ENCODE peak calls at places on chromosome 11, in six cellular contexts. P, N, A, X, M and J are unnamed samples.

GRCh38 chr11:122038543-122038942 is 77.5 kb downstream of the BLID start:
- DNase-seq in P (no peak), N (no peak), A (no peak), X (peak), M (peak), J (no peak)

GRCh38 chr11:90242894-90243416 is 20.1 kb upstream of the CHORDC1 start:
- DNase-seq in P (no peak), N (no peak), A (no peak), X (peak), M (no peak), J (no peak)

GRCh38 chr11:14449302-14449714 is 50.3 kb downstream of the COPB1 start:
- DNase-seq in P (no peak), N (no peak), A (no peak), X (no peak), M (no peak), J (no peak)

GRCh38 chr11:85348945-85349344 is 278.2 kb downstream of the DLG2 start:
- DNase-seq in P (no peak), N (no peak), A (no peak), X (no peak), M (no peak), J (no peak)

GRCh38 chr11:85751738-85752137 is 59.2 kb downstream of the SYTL2 start:
- DNase-seq in P (no peak), N (no peak), A (no peak), X (no peak), M (no peak), J (no peak)

GRCh38 chr11:103794262-103794661 is 242.2 kb upstream of the DDI1 start:
- DNase-seq in P (no peak), N (no peak), A (no peak), X (no peak), M (peak), J (no peak)

GRCh38 chr11:100674212-100674611 is 12.9 kb upstream of the ARHGAP42 start:
- DNase-seq in P (no peak), N (no peak), A (no peak), X (no peak), M (no peak), J (no peak)

GRCh38 chr11:64759722-64760719 is at the start of gene PYGM:
- DNase-seq in P (peak), N (no peak), A (no peak), X (peak), M (no peak), J (no peak)

GRCh38 chr11:101049123-101049522 is 80.5 kb downstream of the PGR start:
- DNase-seq in P (no peak), N (no peak), A (no peak), X (no peak), M (no peak), J (no peak)

GRCh38 chr11:13073119-13073981 is 64.2 kb downstream of the RASSF10 start:
- DNase-seq in P (no peak), N (no peak), A (no peak), X (no peak), M (peak), J (no peak)

GRCh38 chr11:68532719-68533369 is 72.3 kb downstream of the PPP6R3 start:
- DNase-seq in P (no peak), N (no peak), A (no peak), X (no peak), M (no peak), J (no peak)

GRCh38 chr11:45400594-45400993 is 114.5 kb upstream of the SYT13 start:
- DNase-seq in P (no peak), N (no peak), A (no peak), X (no peak), M (peak), J (no peak)

GRCh38 chr11:65112551-65113360 is 1.1 kb downstream of the TM7SF2 start:
- DNase-seq in P (peak), N (peak), A (peak), X (peak), M (peak), J (peak)

GRCh38 chr11:103988595-103988969 is 47.9 kb upstream of the DDI1 start:
- DNase-seq in P (no peak), N (no peak), A (no peak), X (no peak), M (peak), J (no peak)

GRCh38 chr11:12704049-12704448 is 29.8 kb downstream of the TEAD1 start:
- DNase-seq in P (no peak), N (no peak), A (no peak), X (no peak), M (peak), J (no peak)

GRCh38 chr11:78000193-78000592 is 5.7 kb upstream of the INTS4 start:
- DNase-seq in P (no peak), N (peak), A (peak), X (peak), M (peak), J (peak)

GRCh38 chr11:62340269-62340901 is 3.1 kb downstream of the ASRGL1 start:
- DNase-seq in P (peak), N (peak), A (peak), X (peak), M (peak), J (peak)

GRCh38 chr11:89491141-89491690 is at the start of gene NOX4:
- DNase-seq in P (peak), N (no peak), A (peak), X (peak), M (peak), J (no peak)

GRCh38 chr11:78961938-78962701 is 387.5 kb upstream of the NARS2 start:
- DNase-seq in P (no peak), N (no peak), A (no peak), X (peak), M (peak), J (no peak)

GRCh38 chr11:46330887-46331652 is 16.2 kb upstream of the DGKZ start:
- DNase-seq in P (no peak), N (no peak), A (no peak), X (no peak), M (no peak), J (peak)

GRCh38 chr11:81331611-81332205 is 1402.0 kb downstream of the FAM181B start:
- DNase-seq in P (no peak), N (no peak), A (no peak), X (no peak), M (no peak), J (no peak)

GRCh38 chr11:9895016-9895415 is 231.1 kb downstream of the SWAP70 start:
- DNase-seq in P (no peak), N (no peak), A (no peak), X (no peak), M (no peak), J (no peak)

GRCh38 chr11:103515283-103515682 is 406.1 kb downstream of the DYNC2H1 start:
- DNase-seq in P (no peak), N (no peak), A (no peak), X (no peak), M (no peak), J (no peak)

GRCh38 chr11:78801161-78801884 is 226.7 kb upstream of the NARS2 start:
- DNase-seq in P (peak), N (peak), A (peak), X (no peak), M (peak), J (no peak)

GRCh38 chr11:134905513-134905912 is 493.5 kb upstream of the B3GAT1 start:
- DNase-seq in P (no peak), N (no peak), A (no peak), X (no peak), M (no peak), J (no peak)

GRCh38 chr11:35237860-35238715 is 99.1 kb downstream of the CD44 start:
- DNase-seq in P (peak), N (peak), A (peak), X (peak), M (peak), J (peak)

GRCh38 chr11:100957499-100957898 is 172.1 kb downstream of the PGR start:
- DNase-seq in P (no peak), N (no peak), A (no peak), X (no peak), M (no peak), J (no peak)

GRCh38 chr11:73072935-73073481 is 69.1 kb downstream of the FCHSD2 start:
- DNase-seq in P (no peak), N (no peak), A (no peak), X (no peak), M (peak), J (peak)

GRCh38 chr11:45901646-45902045 is 5.4 kb downstream of the FREY1 start:
- DNase-seq in P (no peak), N (no peak), A (no peak), X (peak), M (no peak), J (no peak)

GRCh38 chr11:17331669-17332068 is 19.9 kb upstream of the NCR3LG1 start:
- DNase-seq in P (no peak), N (no peak), A (no peak), X (no peak), M (no peak), J (no peak)

GRCh38 chr11:8167796-8168195 is 1.0 kb downstream of the RIC3 start:
- DNase-seq in P (no peak), N (no peak), A (no peak), X (no peak), M (peak), J (peak)

GRCh38 chr11:60951909-60952741 is at the start of gene SLC15A3:
- DNase-seq in P (peak), N (peak), A (peak), X (peak), M (no peak), J (no peak)

GRCh38 chr11:34855021-34855753 is 61.0 kb downstream of the APIP start:
- DNase-seq in P (no peak), N (peak), A (peak), X (no peak), M (no peak), J (no peak)

GRCh38 chr11:113773092-113773415 is 438 bp downstream of the ZW10 start:
- DNase-seq in P (no peak), N (peak), A (peak), X (peak), M (no peak), J (no peak)

GRCh38 chr11:45920531-45921477 is 1.7 kb upstream of the LARGE2 start:
- DNase-seq in P (no peak), N (no peak), A (no peak), X (no peak), M (no peak), J (no peak)

DNA sequence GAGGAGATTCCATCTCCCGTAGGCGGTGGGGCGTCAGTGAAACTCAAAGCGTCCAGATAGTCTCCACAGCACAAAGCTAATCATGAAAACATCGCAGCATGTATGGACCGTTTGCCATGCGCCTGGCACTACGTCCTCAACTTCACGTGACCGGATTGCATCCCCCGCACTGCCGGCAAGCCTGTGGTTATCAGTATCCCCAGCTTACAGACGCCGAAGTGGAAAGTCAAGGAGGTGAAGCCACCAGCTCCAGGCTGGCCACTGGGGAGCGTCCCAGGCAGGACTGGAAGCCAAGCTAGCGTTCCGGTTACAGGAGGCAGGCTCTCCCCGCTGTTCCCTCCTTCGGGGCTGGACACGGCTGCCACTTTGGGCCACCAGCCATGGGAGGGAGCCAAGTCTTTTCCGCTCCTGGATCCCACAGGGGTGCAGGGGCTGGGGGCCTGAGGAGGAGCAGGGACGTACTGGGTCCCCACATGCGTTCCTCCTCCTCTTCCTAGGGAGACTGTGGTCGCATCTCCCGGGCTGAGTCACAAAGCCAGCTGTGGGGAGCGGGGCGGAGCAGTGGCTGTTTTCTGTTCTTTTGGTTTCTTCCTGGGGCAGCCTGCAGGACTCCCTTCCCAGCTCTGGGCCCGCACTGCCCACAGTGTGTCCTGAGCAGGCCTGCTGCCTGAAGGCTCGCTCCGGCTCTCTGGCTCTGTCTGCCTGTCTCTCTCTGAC is 4.3 kb upstream of the OSBPL5 start:
- DNase-seq in P (peak), N (peak), A (peak), X (peak), M (peak), J (no peak)
- H3K4me3 ChIP-seq in P (peak), N (peak), A (peak), X (no peak), M (peak), J (peak)

DNA sequence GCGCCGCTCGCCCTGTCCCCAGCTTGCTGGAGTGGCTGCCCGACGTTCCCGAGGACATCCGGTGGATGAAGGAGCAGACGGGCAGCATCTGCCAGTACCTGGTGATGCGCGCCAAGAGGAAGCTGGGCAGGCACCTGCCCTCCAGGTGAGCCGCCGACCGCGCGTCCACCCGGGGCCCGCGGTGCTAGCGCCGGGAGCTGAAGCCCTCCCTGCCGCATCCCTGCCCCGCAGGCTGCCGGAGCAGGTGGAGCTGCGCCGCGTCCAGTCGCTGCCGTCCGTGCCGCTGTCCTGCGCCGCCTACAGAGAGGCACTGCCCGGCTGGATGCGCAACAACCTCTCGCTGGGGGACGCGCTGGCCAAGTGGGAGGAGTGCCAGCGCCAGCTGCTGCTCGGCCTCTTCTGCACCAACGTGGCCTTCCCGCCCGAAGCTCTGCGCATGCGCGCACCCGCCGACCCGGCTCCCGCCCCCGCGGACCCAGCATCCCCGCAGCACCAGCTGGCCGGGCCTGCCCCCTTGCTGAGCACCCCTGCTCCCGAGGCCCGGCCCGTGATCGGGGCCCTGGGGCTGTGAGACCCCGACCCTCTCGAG is 3.3 kb upstream of the CRACR2B start:
- DNase-seq in P (no peak), N (peak), A (peak), X (no peak), M (no peak), J (no peak)
- H3K4me3 ChIP-seq in P (no peak), N (no peak), A (no peak), X (no peak), M (no peak), J (no peak)

DNA sequence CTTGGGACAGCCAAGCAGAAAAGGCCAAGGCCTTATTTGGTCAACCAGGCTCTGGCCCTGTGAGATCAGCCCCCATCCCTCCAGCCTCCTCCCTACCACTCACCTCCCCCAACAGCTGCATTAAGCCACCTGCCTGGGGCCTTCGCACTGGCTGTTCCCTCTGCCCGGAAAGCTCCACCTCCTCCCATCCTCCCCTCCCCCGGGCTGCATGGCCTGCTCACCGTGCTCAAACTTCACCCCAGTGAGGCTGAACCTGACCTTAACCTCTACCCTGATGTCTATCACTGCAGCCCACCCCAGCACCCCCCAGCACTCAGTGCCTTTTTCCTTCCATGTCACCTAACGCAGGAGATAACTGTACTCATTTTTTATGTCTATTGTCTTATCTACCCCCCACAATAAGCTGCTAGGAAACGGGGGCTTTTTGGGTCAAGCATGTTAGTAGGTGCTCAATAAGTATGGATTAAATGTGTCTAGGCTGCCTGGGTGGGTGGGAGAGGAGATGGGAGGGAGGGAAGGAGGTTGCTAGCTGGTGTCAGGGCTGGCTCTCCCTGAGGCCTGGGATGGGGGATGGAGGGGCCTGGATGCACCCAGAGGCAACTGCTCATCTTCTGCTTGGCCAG is 912 bp downstream of the PTPRCAP start:
- DNase-seq in P (no peak), N (peak), A (peak), X (peak), M (peak), J (peak)
- H3K4me3 ChIP-seq in P (no peak), N (no peak), A (peak), X (no peak), M (no peak), J (peak)

DNA sequence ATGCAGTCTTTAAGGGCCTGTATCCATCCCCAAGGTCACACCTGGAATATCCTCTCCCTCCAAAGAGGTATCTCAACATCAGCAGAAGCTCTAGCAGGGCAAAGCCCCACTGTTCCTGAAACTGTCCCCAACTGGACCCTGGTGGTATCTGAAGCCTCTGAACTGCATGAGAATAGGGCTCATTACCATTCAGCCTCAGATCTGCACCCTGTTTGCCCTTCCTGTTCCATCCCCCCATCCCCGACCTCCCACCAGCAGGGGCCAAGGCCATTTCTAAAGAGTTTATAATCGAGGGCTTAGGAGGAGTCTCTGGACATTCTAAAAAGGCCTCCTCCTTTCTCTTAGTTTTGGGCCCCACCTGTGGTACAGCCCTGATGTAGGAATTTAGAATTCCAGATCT is 74.0 kb upstream of the THY1 start:
- DNase-seq in P (no peak), N (no peak), A (no peak), X (peak), M (no peak), J (no peak)
- H3K4me3 ChIP-seq in P (no peak), N (no peak), A (no peak), X (no peak), M (no peak), J (no peak)

DNA sequence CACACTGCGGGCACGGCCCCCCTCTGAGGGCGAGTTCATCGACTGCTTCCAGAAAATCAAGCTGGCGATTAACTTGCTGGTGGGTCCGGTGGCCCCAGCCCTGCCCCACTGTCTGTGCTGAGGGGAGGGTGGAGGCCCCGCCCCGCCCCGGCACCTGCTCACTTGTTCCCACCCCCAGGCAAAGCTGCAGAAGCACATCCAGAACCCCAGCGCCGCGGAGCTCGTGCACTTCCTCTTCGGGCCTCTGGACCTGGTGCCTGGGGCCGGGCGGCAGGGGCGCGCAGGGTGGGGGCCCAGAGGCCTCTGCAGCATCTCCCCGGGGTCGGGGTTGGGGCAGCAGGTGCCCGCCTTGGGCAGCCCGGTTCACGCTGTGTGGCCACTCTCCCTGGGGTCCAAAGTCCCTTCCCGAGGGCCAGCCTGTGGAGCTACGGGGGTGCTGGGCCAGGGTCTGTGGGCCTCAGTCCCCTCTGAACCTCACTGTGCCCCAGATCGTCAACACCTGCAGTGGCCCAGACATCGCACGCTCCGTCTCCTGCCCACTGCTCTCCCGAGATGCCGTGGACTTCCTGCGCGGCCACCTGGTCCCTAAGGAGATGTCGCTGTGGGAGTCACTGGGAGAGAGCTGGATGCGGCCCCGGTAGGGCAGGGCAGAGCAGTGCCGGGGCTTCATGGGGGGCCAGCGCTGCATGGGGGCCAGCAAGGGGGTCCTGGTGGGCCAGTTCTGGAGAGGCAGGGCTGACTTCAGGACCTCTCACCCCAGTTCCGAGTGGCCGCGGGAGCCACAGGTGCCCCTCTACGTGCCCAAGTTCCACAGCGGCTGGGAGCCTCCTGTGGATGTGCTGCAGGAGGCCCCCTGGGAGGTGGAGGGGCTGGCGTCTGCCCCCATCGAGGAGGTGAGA is 16.1 kb downstream of the EPS8L2 start:
- DNase-seq in P (no peak), N (peak), A (no peak), X (peak), M (no peak), J (no peak)
- H3K4me3 ChIP-seq in P (no peak), N (no peak), A (no peak), X (no peak), M (no peak), J (no peak)

DNA sequence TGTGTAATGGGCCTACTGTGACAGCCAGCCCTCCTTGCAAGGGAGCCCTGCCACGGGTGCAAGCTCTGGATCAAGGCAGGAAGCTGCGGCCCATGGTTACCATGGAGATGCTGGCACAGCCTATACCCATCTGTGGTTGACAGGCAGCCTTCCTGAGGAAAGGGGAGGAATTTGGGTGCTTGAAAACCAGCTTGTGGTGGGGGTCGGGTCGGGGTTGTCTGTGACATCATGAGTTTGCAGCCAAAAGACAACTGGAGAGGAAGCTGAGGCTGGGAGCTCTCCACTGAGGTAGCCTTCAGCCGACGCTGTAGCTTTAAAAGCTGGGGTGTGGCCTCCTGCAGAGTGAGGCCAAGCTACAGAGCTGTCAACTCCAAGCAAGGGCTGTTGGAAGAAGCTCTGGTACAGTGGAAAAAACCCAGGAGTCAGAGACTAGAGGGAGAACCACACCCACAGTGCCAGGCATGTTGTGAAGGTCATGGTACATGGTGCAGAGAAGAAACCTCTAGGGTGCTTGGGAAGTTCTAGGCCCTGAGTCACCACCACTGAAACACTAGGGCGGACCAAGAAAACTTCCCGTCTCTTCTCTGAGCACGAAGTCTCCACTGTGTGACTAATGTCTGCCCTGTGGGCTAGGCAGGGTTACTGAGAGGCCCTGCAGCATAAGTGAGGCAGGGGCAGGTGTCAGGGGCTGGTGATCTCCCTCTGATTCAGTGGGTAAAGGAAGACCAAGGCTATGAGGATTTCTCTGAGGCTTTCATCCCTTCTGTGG is 10.8 kb upstream of the LDHA start:
- DNase-seq in P (peak), N (peak), A (peak), X (peak), M (peak), J (peak)
- H3K4me3 ChIP-seq in P (no peak), N (no peak), A (no peak), X (no peak), M (no peak), J (peak)